ENCODE peak calls at places on chromosomes 13 and 19, in ten cellular contexts. R, D, L, H, U, A, Z, M, J and K are unnamed samples.

GRCh38 chr19:39497850-39498261 is 891 bp upstream of the DLL3 start:
- DNase-seq in H (peak; percentile 49), U (peak; percentile 24), Z (no peak), A (peak; percentile 42), D (no peak), R (peak; percentile 46), M (no peak), J (peak; percentile 33), L (peak; percentile 20), K (peak; percentile 30)

GRCh38 chr19:42576241-42576640 is 18.5 kb downstream of the CEACAM8 start:
- DNase-seq in A (no peak), R (no peak), M (no peak), Z (no peak), J (no peak), H (no peak), L (no peak), U (no peak), D (no peak), K (no peak)

GRCh38 chr19:13212759-13213330 is 62.6 kb downstream of the IER2 start:
- DNase-seq in H (peak; percentile 67), A (peak; percentile 57), U (peak; percentile 63), L (peak; percentile 46), Z (peak; percentile 59), J (no peak), D (no peak), R (peak; percentile 44), M (no peak), K (peak; percentile 66)

GRCh38 chr13:109779074-109779473 is 7.3 kb downstream of the IRS2 start:
- DNase-seq in M (no peak), L (no peak), D (no peak), R (no peak), H (no peak), J (no peak), A (no peak), Z (no peak), U (no peak), K (no peak)

GRCh38 chr19:34228347-34228746 is 26.0 kb upstream of the GARRE1 start:
- DNase-seq in Z (no peak), U (peak; percentile 46), J (no peak), D (no peak), A (no peak), M (no peak), R (no peak), L (no peak), H (no peak), K (peak; percentile 16)

GRCh38 chr13:18948012-18948663 is 233.5 kb downstream of the TUBA3C start:
- DNase-seq in D (no peak), R (no peak), A (no peak), J (no peak), Z (no peak), H (no peak), M (no peak), L (no peak), U (no peak), K (no peak)

GRCh38 chr19:2289714-2290435 is 7.9 kb upstream of the PEAK3 start:
- DNase-seq in J (no peak), Z (no peak), M (no peak), D (no peak), R (no peak), L (no peak), H (no peak), U (no peak), A (no peak), K (peak; percentile 43)

GRCh38 chr13:110856941-110857835 is 57.7 kb downstream of the ANKRD10 start:
- DNase-seq in D (no peak), Z (no peak), A (no peak), M (no peak), R (no peak), L (no peak), J (no peak), H (no peak), U (peak; percentile 19), K (no peak)

GRCh38 chr19:24060687-24061356 is 26.2 kb upstream of the ZNF254 start:
- DNase-seq in D (no peak), Z (no peak), L (no peak), U (peak; percentile 59), M (no peak), H (no peak), A (no peak), R (no peak), J (no peak), K (peak; percentile 97)

DNA sequence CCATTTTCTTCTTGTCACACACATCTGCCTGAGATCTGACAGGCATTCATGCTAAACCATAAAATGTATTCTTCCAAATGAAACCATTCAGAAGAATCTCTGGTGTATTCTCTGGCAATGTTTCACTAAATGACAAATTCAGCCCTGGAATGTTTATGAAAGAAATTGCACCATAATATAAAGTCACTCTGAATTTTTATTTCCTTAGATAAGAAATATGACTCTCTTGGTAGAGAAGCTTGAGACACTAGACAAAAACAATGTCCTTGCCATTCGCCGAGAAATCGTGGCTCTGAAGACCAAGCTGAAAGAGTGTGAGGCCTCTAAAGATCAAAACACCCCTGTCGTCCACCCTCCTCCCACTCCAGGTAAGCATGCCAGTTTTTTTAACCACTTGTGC is 14.3 kb downstream of the OLFM4 start:
- DNase-seq in Z (no peak), M (peak; percentile 13), U (no peak), L (no peak), A (no peak), D (no peak), R (no peak), J (no peak), H (no peak), K (no peak)
- H3K4me3 ChIP-seq in Z (no peak overlapping the region), M (no peak overlapping the region), U (no peak overlapping the region), L (no peak overlapping the region), A (no peak overlapping the region), D (no peak overlapping the region), R (no peak overlapping the region), J (no peak overlapping the region), H (no peak overlapping the region), K (no peak overlapping the region)

GRCh38 chr13:72346716-72347115 is 380.7 kb downstream of the MZT1 start:
- DNase-seq in Z (no peak), D (no peak), L (no peak), H (no peak), M (no peak), J (no peak), R (no peak), U (no peak), A (no peak), K (no peak)

GRCh38 chr13:72342364-72342763 is 385.1 kb downstream of the MZT1 start:
- DNase-seq in Z (no peak), M (no peak), H (no peak), R (no peak), U (no peak), L (no peak), D (no peak), J (no peak), A (no peak), K (no peak)

DNA sequence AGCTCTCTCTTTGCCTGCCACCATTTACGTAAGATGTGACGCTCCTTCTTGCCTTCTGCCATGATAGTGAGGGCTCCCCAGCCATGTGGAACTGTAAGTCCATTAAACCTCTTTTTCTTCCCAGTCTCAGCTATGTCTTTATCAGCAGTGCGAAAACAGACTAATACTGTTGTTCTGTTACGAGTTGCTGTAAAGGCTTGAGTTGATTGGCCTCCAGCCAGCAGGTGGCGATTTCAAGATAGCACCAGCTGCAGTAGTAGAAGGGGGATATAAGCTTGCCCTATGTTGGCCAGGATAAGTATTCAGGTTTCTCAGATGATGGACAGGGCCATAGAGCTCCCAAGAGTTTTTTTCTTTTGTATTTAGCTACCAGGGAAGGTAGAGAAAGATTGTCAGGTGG is 385.5 kb downstream of the MZT1 start:
- DNase-seq in L (no peak), M (no peak), A (no peak), Z (no peak), R (no peak), D (no peak), H (no peak), J (no peak), U (no peak), K (no peak)
- TF ChIP-seq CTCF in L (no peak), M (no peak), A (no peak), Z (no peak), R (no peak), D (no peak), H (no peak), J (no peak), U (no peak), K (no peak)

GRCh38 chr13:114099191-114099590 is 33.2 kb downstream of the RASA3 start:
- DNase-seq in U (peak; percentile 95), J (peak; percentile 52), R (peak; percentile 96), M (peak; percentile 88), H (peak; percentile 70), L (peak; percentile 92), D (peak; percentile 71), Z (peak; percentile 75), A (peak; percentile 86), K (peak; percentile 49)
- H3K4me3 ChIP-seq in U (no peak overlapping the region), J (no peak overlapping the region), R (no peak overlapping the region), M (no peak overlapping the region), H (no peak overlapping the region), L (peak overlapping the region; percentile 28), D (no peak overlapping the region), Z (no peak overlapping the region), A (no peak overlapping the region), K (no peak overlapping the region)

GRCh38 chr19:46625731-46626130 is 842 bp upstream of the PTGIR start:
- DNase-seq in R (no peak), J (no peak), M (no peak), D (no peak), A (no peak), Z (no peak), L (no peak), U (no peak), H (peak; percentile 42), K (no peak)

GRCh38 chr19:46623915-46624502 is 880 bp downstream of the PTGIR start:
- DNase-seq in H (no peak), L (no peak), Z (no peak), U (no peak), A (no peak), J (no peak), D (no peak), M (no peak), R (no peak), K (no peak)

GRCh38 chr19:46626441-46626840 is 1.6 kb upstream of the PTGIR start:
- DNase-seq in Z (no peak), U (no peak), H (no peak), R (no peak), L (no peak), J (no peak), M (no peak), D (no peak), A (no peak), K (no peak)

GRCh38 chr19:46622118-46622446 is 2.8 kb downstream of the PTGIR start:
- DNase-seq in M (no peak), L (no peak), H (no peak), Z (no peak), U (no peak), J (no peak), D (no peak), R (no peak), A (no peak), K (no peak)

DNA sequence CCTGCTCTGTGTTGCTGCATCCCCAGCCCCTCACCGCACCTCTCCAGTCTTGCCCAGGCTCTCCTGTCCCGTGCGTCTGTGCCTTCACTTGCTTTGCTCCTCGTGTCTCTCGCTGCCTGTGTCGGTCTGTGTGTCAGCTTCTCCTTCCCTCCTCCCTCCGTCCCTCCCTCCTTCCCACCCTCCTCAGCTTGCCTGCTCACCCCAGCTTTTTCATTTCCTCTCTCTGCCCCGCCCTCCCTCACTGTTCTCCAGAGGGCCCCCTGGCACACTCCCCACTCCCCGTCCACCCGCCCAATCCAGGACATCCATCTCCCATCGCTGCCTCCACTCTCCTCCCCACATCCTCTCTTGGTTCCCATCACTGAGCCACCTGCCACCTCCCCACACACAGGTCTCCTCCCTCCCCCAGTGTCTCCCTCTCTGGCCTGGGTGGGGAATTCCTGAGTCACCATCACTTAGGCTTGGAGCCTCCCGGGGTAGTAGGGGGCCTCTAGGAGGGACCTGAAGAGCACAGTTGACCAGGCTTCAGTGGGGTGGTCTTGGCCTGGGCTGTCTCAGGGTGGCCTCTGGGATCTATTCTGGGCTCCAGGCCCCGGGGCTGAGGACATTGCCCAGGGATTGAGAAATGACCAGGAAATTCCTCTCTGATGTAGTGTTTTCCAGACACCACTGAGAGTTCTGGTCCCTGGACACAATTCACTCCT is at the start of gene PTGIR:
- DNase-seq in H (peak; percentile 78), A (peak; percentile 91), J (no peak), Z (no peak), M (no peak), U (peak; percentile 79), R (peak; percentile 72), D (no peak), L (peak; percentile 92), K (peak; percentile 39)
- TF ChIP-seq CTCF in H (no peak), A (no peak), J (no peak), Z (no peak), M (no peak), U (no peak), R (peak; percentile 9), D (peak; percentile 2), L (peak; percentile 9), K (no peak)